ENCODE peak calls at places on chromosomes 3 and 15, in seven cellular contexts. M, L, I, R, W, X and Y are unnamed samples.

GRCh38 chr15:27850961-27851636 is 248.0 kb downstream of the OCA2 start:
- DNase-seq in X (no peak), M (no peak), L (no peak), I (no peak), W (no peak), R (no peak), Y (no peak)

GRCh38 chr15:81211376-81211775 is 14.7 kb downstream of the IL16 start:
- DNase-seq in M (no peak), L (no peak), X (no peak), I (no peak), R (no peak), W (no peak), Y (no peak)

GRCh38 chr3:100169186-100169585 is 54.9 kb upstream of the FILIP1L start:
- DNase-seq in M (no peak), I (no peak), W (no peak), R (peak; percentile 35), X (no peak), L (no peak), Y (no peak)

GRCh38 chr15:63497642-63498100 is 6.7 kb upstream of the USP3 start:
- DNase-seq in W (no peak), X (no peak), M (no peak), L (no peak), R (peak; percentile 76), I (no peak), Y (no peak)

GRCh38 chr15:91224750-91225380 is 124.8 kb downstream of the SV2B start:
- DNase-seq in X (no peak), R (no peak), M (peak; percentile 73), I (peak; percentile 33), W (peak; percentile 71), L (peak; percentile 41), Y (peak; percentile 67)

GRCh38 chr3:139552632-139553335 is 13.2 kb upstream of the RBP1 start:
- DNase-seq in W (no peak), M (no peak), L (no peak), I (no peak), X (no peak), R (no peak), Y (no peak)

GRCh38 chr3:71972031-71972430 is 187.1 kb upstream of the PROK2 start:
- DNase-seq in X (no peak), I (no peak), W (no peak), M (peak; percentile 76), L (no peak), R (no peak), Y (no peak)

GRCh38 chr15:67824157-67824899 is 981 bp upstream of the SKOR1 start:
- DNase-seq in M (no peak), R (no peak), X (no peak), L (no peak), W (no peak), I (no peak), Y (no peak)

GRCh38 chr15:72858205-72858604 is 74.6 kb upstream of the ADPGK start:
- DNase-seq in X (no peak), W (no peak), R (no peak), L (no peak), M (no peak), I (no peak), Y (no peak)

GRCh38 chr3:74435631-74436030 is 178.8 kb downstream of the CNTN3 start:
- DNase-seq in L (no peak), W (no peak), M (no peak), R (no peak), I (no peak), X (no peak), Y (no peak)

GRCh38 chr15:29825205-29825604 is 2.9 kb upstream of the TJP1 start:
- DNase-seq in W (no peak), R (peak; percentile 75), X (no peak), M (no peak), I (no peak), L (no peak), Y (no peak)

GRCh38 chr15:91566116-91566515 is 287.4 kb upstream of the SLCO3A1 start:
- DNase-seq in M (no peak), I (no peak), W (no peak), L (no peak), R (no peak), X (no peak), Y (no peak)

GRCh38 chr3:169354774-169355501 is 308.6 kb downstream of the MECOM start:
- DNase-seq in I (no peak), W (peak; percentile 67), X (no peak), L (no peak), M (no peak), R (no peak), Y (peak; percentile 71)

GRCh38 chr3:196991581-196992460 is 23.2 kb upstream of the PIGZ start:
- DNase-seq in I (peak; percentile 40), R (no peak), M (no peak), W (no peak), L (no peak), X (no peak), Y (no peak)

GRCh38 chr15:63028442-63029110 is 14.0 kb upstream of the TPM1 start:
- DNase-seq in R (no peak), W (no peak), L (no peak), I (no peak), X (no peak), M (no peak), Y (no peak)

GRCh38 chr15:63600001-63600645 is 2.9 kb downstream of the FBXL22 start:
- DNase-seq in W (peak; percentile 59), L (no peak), I (peak; percentile 51), M (peak; percentile 17), R (no peak), X (no peak), Y (peak; percentile 36)

GRCh38 chr3:42665050-42665878 is 11.8 kb downstream of the ZBTB47 start:
- DNase-seq in L (no peak), W (no peak), X (no peak), I (no peak), R (no peak), M (no peak), Y (no peak)

GRCh38 chr15:74130849-74131617 is 647 bp downstream of the ISLR2 start:
- DNase-seq in I (no peak), L (no peak), R (no peak), M (no peak), X (no peak), W (no peak), Y (no peak)

GRCh38 chr15:74133703-74134386 is 3.5 kb downstream of the ISLR2 start:
- DNase-seq in I (no peak), L (no peak), M (no peak), X (no peak), R (no peak), W (peak; percentile 52), Y (no peak)

GRCh38 chr15:74133071-74133702 is 2.8 kb downstream of the ISLR2 start:
- DNase-seq in R (no peak), I (peak; percentile 60), W (peak; percentile 41), L (no peak), M (no peak), X (no peak), Y (no peak)

GRCh38 chr15:74131618-74132191 is 1.3 kb downstream of the ISLR2 start:
- DNase-seq in M (no peak), X (no peak), I (no peak), R (no peak), W (no peak), L (no peak), Y (no peak)

GRCh38 chr15:74132681-74133070 is 2.3 kb downstream of the ISLR2 start:
- DNase-seq in M (no peak), X (no peak), I (peak; percentile 56), R (no peak), L (peak; percentile 24), W (peak; percentile 51), Y (no peak)
- H4K8ac ChIP-seq in M (no peak overlapping the region), X (peak overlapping the region; percentile 46), I (no peak overlapping the region), R (no peak overlapping the region), L (no peak overlapping the region), W (no peak overlapping the region), Y (no peak overlapping the region)

DNA sequence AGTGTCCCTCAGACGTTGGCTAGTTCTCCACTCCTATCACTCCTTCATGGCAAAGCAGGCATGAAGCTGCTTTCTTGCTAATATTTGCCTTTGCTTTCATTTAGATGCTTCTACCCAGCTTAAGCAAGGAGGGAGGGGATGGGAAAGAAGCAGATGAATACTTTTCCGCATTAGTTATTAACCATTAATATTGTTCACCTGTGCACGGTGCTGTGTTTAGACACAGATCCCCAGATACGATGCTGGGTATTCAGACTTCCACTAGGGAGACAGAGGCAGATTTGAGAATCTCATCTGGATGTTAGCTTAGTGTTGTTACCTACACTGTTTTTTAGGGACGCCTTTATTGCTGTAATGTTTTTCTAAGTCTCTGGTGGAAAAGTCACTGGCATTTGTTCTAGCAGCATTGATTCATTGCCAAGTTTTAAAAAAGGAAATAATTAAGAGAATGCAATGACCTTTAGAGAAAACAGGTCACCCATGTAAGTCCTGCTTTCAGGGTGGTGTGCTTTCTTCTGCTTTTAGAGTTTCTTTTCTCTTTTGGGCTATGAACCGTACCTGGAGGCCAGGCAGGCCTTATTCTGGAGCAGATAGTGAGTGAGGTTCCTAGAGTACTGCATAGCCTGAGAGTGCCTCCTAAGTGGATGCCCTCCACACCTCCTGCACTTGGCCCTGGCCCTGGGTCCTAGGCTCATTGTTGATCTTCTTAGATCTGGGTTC is 55.5 kb downstream of the MYZAP start:
- DNase-seq in X (no peak), L (no peak), W (no peak), R (no peak), M (no peak), I (no peak), Y (no peak)
- H3K23ac ChIP-seq in X (no peak overlapping the region), L (no peak overlapping the region), W (no peak overlapping the region), R (no peak overlapping the region), M (no peak overlapping the region), I (no peak overlapping the region), Y (no peak overlapping the region)

DNA sequence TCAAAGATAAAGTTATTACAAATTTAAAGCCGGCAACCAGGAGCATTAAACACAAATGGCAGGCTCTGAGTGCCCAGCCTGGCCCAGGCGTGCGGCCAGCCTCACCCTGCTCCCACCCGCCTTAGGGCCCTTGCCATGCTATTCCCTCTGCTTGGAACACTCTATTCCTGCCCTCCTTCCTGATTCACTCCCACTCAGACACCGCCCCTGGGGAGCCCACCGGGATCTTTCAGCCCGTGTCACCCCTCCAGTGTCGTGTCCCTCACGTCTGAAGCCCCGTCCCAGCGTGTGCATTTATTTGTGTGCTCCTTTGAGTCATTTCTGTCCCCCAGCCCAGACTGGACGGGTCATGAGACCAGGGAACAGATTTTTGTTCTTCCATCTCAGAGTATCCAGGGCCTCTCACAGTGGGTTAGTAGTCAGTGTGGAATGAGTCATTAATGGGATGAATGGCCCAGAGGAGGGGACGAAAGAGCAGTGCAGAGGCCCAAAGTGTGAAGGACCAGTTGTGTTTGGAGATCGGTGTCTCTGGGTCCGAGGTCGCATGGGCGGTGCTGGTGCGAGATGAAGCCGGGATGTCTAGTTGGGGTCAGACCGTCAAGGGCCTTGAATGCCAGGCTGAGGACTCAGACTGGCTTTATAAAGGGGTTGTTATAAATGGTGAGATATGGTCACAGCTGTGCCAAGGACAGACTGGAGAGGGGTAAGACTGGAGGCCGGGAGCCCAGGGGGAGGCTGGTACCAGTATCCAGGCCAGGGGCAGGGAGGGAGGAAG is 58.9 kb upstream of the SLC6A6 start:
- DNase-seq in I (no peak), W (no peak), X (no peak), R (peak; percentile 62), M (no peak), L (peak; percentile 30), Y (no peak)
- H4K8ac ChIP-seq in I (no peak overlapping the region), W (no peak overlapping the region), X (no peak overlapping the region), R (no peak overlapping the region), M (no peak overlapping the region), L (no peak overlapping the region), Y (peak overlapping the region; percentile 68)

DNA sequence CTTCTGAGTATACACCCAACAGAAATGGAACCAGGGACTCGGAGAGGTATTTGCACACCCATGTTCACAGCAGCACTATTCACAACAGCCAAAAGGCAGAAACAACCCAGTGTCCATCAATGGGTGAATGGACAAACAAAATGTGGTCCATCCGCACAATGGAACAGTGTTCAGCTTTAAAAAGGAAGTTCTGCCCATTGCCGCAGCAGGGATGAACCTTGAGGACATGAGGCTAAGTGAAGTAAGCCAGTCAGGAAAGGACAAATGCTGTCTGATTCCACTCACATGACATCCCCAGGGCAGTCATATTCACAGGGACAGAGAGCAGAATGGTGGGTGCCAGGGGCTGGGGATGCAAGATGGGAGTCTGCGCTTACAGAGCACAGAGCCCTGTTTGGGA is 7.5 kb downstream of the IQSEC1 start:
- DNase-seq in R (no peak), L (no peak), I (no peak), X (no peak), W (no peak), M (no peak), Y (no peak)
- H3K23ac ChIP-seq in R (no peak overlapping the region), L (no peak overlapping the region), I (no peak overlapping the region), X (no peak overlapping the region), W (no peak overlapping the region), M (no peak overlapping the region), Y (no peak overlapping the region)